ENCODE peak calls at places on chromosomes 7 and 10, in six cellular contexts. One of them, this sample, is unnamed.

GRCh38 chr7:145360511-145361100 is 524.8 kb upstream of the TPK1 start:
- DNase-seq in fibroblast of lung: no peak
- DNase-seq in neural progenitor cell: no peak
- DNase-seq in CD8-positive, alpha-beta memory T cell: no peak
- DNase-seq in right cardiac atrium: no peak
- DNase-seq in caudate nucleus: no peak
- DNase-seq in this sample: no peak

GRCh38 chr7:100543586-100543985 is 4.6 kb downstream of the AGFG2 start:
- DNase-seq in fibroblast of lung: no peak
- DNase-seq in neural progenitor cell: no peak
- DNase-seq in right cardiac atrium: no peak
- DNase-seq in CD8-positive, alpha-beta memory T cell: no peak
- DNase-seq in caudate nucleus: no peak
- DNase-seq in this sample: no peak

GRCh38 chr10:122648599-122649428 is 50.8 kb downstream of the C10orf120 start:
- DNase-seq in CD8-positive, alpha-beta memory T cell: no peak
- DNase-seq in right cardiac atrium: peak; percentile 48
- DNase-seq in caudate nucleus: peak; percentile 8
- DNase-seq in neural progenitor cell: peak; percentile 72
- DNase-seq in fibroblast of lung: peak; percentile 29
- DNase-seq in this sample: no peak

GRCh38 chr10:47308775-47309174 is 8.8 kb downstream of the GDF10 start:
- DNase-seq in right cardiac atrium: no peak
- DNase-seq in caudate nucleus: no peak
- DNase-seq in CD8-positive, alpha-beta memory T cell: no peak
- DNase-seq in fibroblast of lung: no peak
- DNase-seq in neural progenitor cell: no peak
- DNase-seq in this sample: no peak

GRCh38 chr7:44761207-44762161 is 12.8 kb downstream of the ZMIZ2 start:
- DNase-seq in fibroblast of lung: peak; percentile 41
- DNase-seq in CD8-positive, alpha-beta memory T cell: no peak
- DNase-seq in caudate nucleus: no peak
- DNase-seq in right cardiac atrium: peak; percentile 72
- DNase-seq in neural progenitor cell: no peak
- DNase-seq in this sample: no peak

GRCh38 chr10:92291610-92291859 is 568 bp downstream of the MARCHF5 start:
- DNase-seq in neural progenitor cell: no peak
- DNase-seq in caudate nucleus: no peak
- DNase-seq in fibroblast of lung: no peak
- DNase-seq in CD8-positive, alpha-beta memory T cell: no peak
- DNase-seq in right cardiac atrium: no peak
- DNase-seq in this sample: peak; percentile 8

GRCh38 chr7:155453296-155454182 is 4.4 kb upstream of the EN2 start:
- DNase-seq in right cardiac atrium: no peak
- DNase-seq in neural progenitor cell: peak; percentile 46
- DNase-seq in caudate nucleus: no peak
- DNase-seq in fibroblast of lung: no peak
- DNase-seq in CD8-positive, alpha-beta memory T cell: no peak
- DNase-seq in this sample: no peak

GRCh38 chr7:51261950-51262795 is 54.4 kb downstream of the COBL start:
- DNase-seq in right cardiac atrium: no peak
- DNase-seq in caudate nucleus: no peak
- DNase-seq in CD8-positive, alpha-beta memory T cell: no peak
- DNase-seq in neural progenitor cell: no peak
- DNase-seq in fibroblast of lung: no peak
- DNase-seq in this sample: no peak

GRCh38 chr10:79981673-79982485 is 33.0 kb upstream of the SFTPD start:
- DNase-seq in caudate nucleus: no peak
- DNase-seq in fibroblast of lung: peak; percentile 12
- DNase-seq in CD8-positive, alpha-beta memory T cell: no peak
- DNase-seq in right cardiac atrium: peak; percentile 73
- DNase-seq in neural progenitor cell: peak; percentile 71
- DNase-seq in this sample: peak; percentile 67

GRCh38 chr10:85643171-85643838 is 723.3 kb downstream of the GRID1 start:
- DNase-seq in fibroblast of lung: no peak
- DNase-seq in right cardiac atrium: no peak
- DNase-seq in neural progenitor cell: no peak
- DNase-seq in CD8-positive, alpha-beta memory T cell: no peak
- DNase-seq in caudate nucleus: no peak
- DNase-seq in this sample: no peak

GRCh38 chr10:132482090-132482489 is 55.5 kb upstream of the INPP5A start:
- DNase-seq in fibroblast of lung: peak; percentile 75
- DNase-seq in CD8-positive, alpha-beta memory T cell: no peak
- DNase-seq in right cardiac atrium: no peak
- DNase-seq in neural progenitor cell: no peak
- DNase-seq in caudate nucleus: no peak
- DNase-seq in this sample: no peak

GRCh38 chr10:92712016-92712889 is 22.5 kb downstream of the HHEX start:
- DNase-seq in neural progenitor cell: no peak
- DNase-seq in right cardiac atrium: no peak
- DNase-seq in CD8-positive, alpha-beta memory T cell: no peak
- DNase-seq in fibroblast of lung: no peak
- DNase-seq in caudate nucleus: no peak
- DNase-seq in this sample: no peak

GRCh38 chr10:32326680-32327363 is 20.1 kb downstream of the EPC1 start:
- DNase-seq in fibroblast of lung: no peak
- DNase-seq in CD8-positive, alpha-beta memory T cell: no peak
- DNase-seq in caudate nucleus: no peak
- DNase-seq in right cardiac atrium: no peak
- DNase-seq in neural progenitor cell: no peak
- DNase-seq in this sample: no peak

GRCh38 chr7:35624299-35625186 is 70.4 kb downstream of the HERPUD2 start:
- DNase-seq in right cardiac atrium: no peak
- DNase-seq in neural progenitor cell: peak; percentile 78
- DNase-seq in fibroblast of lung: peak; percentile 39
- DNase-seq in CD8-positive, alpha-beta memory T cell: peak; percentile 17
- DNase-seq in caudate nucleus: no peak
- DNase-seq in this sample: peak; percentile 40

GRCh38 chr10:124719213-124719851 is 24.8 kb downstream of the FAM53B start:
- DNase-seq in right cardiac atrium: peak; percentile 68
- DNase-seq in fibroblast of lung: peak; percentile 59
- DNase-seq in neural progenitor cell: peak; percentile 42
- DNase-seq in caudate nucleus: no peak
- DNase-seq in CD8-positive, alpha-beta memory T cell: peak; percentile 82
- DNase-seq in this sample: peak; percentile 66

GRCh38 chr10:48872234-48872633 is 67.4 kb downstream of the LRRC18 start:
- DNase-seq in right cardiac atrium: no peak
- DNase-seq in CD8-positive, alpha-beta memory T cell: no peak
- DNase-seq in fibroblast of lung: no peak
- DNase-seq in neural progenitor cell: no peak
- DNase-seq in caudate nucleus: no peak
- DNase-seq in this sample: no peak

GRCh38 chr7:108028111-108028510 is 25.1 kb upstream of the LAMB1 start:
- DNase-seq in neural progenitor cell: no peak
- DNase-seq in fibroblast of lung: no peak
- DNase-seq in right cardiac atrium: no peak
- DNase-seq in caudate nucleus: no peak
- DNase-seq in CD8-positive, alpha-beta memory T cell: no peak
- DNase-seq in this sample: no peak

GRCh38 chr10:122910310-122910709 is at the start of gene FAM24A:
- DNase-seq in neural progenitor cell: no peak
- DNase-seq in right cardiac atrium: no peak
- DNase-seq in caudate nucleus: no peak
- DNase-seq in CD8-positive, alpha-beta memory T cell: no peak
- DNase-seq in fibroblast of lung: no peak
- DNase-seq in this sample: no peak

GRCh38 chr7:18292584-18292983 is 203.0 kb upstream of the HDAC9 start:
- DNase-seq in right cardiac atrium: no peak
- DNase-seq in CD8-positive, alpha-beta memory T cell: no peak
- DNase-seq in fibroblast of lung: no peak
- DNase-seq in neural progenitor cell: no peak
- DNase-seq in caudate nucleus: no peak
- DNase-seq in this sample: no peak

GRCh38 chr10:102102421-102102820 is 17.7 kb downstream of the LDB1 start:
- DNase-seq in neural progenitor cell: no peak
- DNase-seq in fibroblast of lung: no peak
- DNase-seq in CD8-positive, alpha-beta memory T cell: no peak
- DNase-seq in right cardiac atrium: no peak
- DNase-seq in caudate nucleus: no peak
- DNase-seq in this sample: no peak

GRCh38 chr7:132650498-132650897 is 74.2 kb upstream of the PLXNA4 start:
- DNase-seq in neural progenitor cell: no peak
- DNase-seq in caudate nucleus: no peak
- DNase-seq in fibroblast of lung: peak; percentile 18
- DNase-seq in right cardiac atrium: no peak
- DNase-seq in CD8-positive, alpha-beta memory T cell: no peak
- DNase-seq in this sample: no peak

GRCh38 chr10:126133082-126133620 is 236.8 kb downstream of the FANK1 start:
- DNase-seq in right cardiac atrium: no peak
- DNase-seq in neural progenitor cell: no peak
- DNase-seq in fibroblast of lung: no peak
- DNase-seq in caudate nucleus: no peak
- DNase-seq in CD8-positive, alpha-beta memory T cell: no peak
- DNase-seq in this sample: no peak

GRCh38 chr7:106012935-106013439 is 49.9 kb downstream of the CDHR3 start:
- DNase-seq in neural progenitor cell: no peak
- DNase-seq in right cardiac atrium: no peak
- DNase-seq in fibroblast of lung: peak; percentile 98
- DNase-seq in caudate nucleus: no peak
- DNase-seq in CD8-positive, alpha-beta memory T cell: no peak
- DNase-seq in this sample: no peak

GRCh38 chr7:40105879-40106473 is 28.4 kb downstream of the MPLKIP start:
- DNase-seq in right cardiac atrium: no peak
- DNase-seq in fibroblast of lung: peak; percentile 22
- DNase-seq in CD8-positive, alpha-beta memory T cell: no peak
- DNase-seq in neural progenitor cell: no peak
- DNase-seq in caudate nucleus: no peak
- DNase-seq in this sample: peak; percentile 30

GRCh38 chr7:30469303-30469702 is 9.3 kb downstream of the NOD1 start:
- DNase-seq in fibroblast of lung: peak; percentile 99
- DNase-seq in neural progenitor cell: peak; percentile 85
- DNase-seq in CD8-positive, alpha-beta memory T cell: no peak
- DNase-seq in caudate nucleus: no peak
- DNase-seq in right cardiac atrium: peak; percentile 93
- DNase-seq in this sample: no peak

GRCh38 chr10:45997994-45998763 is 25.9 kb downstream of the TIMM23 start:
- DNase-seq in CD8-positive, alpha-beta memory T cell: no peak
- DNase-seq in fibroblast of lung: no peak
- DNase-seq in neural progenitor cell: no peak
- DNase-seq in right cardiac atrium: no peak
- DNase-seq in caudate nucleus: no peak
- DNase-seq in this sample: no peak

GRCh38 chr10:46001187-46001756 is 29.0 kb downstream of the TIMM23 start:
- DNase-seq in fibroblast of lung: no peak
- DNase-seq in neural progenitor cell: no peak
- DNase-seq in CD8-positive, alpha-beta memory T cell: no peak
- DNase-seq in caudate nucleus: no peak
- DNase-seq in right cardiac atrium: no peak
- DNase-seq in this sample: no peak

GRCh38 chr10:46002916-46003693 is 27.3 kb downstream of the NCOA4 start:
- DNase-seq in neural progenitor cell: no peak
- DNase-seq in CD8-positive, alpha-beta memory T cell: no peak
- DNase-seq in fibroblast of lung: no peak
- DNase-seq in caudate nucleus: no peak
- DNase-seq in right cardiac atrium: no peak
- DNase-seq in this sample: no peak

GRCh38 chr10:45997557-45997956 is 25.3 kb downstream of the TIMM23 start:
- DNase-seq in right cardiac atrium: no peak
- DNase-seq in caudate nucleus: no peak
- DNase-seq in neural progenitor cell: no peak
- DNase-seq in CD8-positive, alpha-beta memory T cell: no peak
- DNase-seq in fibroblast of lung: no peak
- DNase-seq in this sample: no peak
- H3K27ac ChIP-seq in right cardiac atrium: no peak overlapping the region
- H3K27ac ChIP-seq in caudate nucleus: no peak overlapping the region
- H3K27ac ChIP-seq in neural progenitor cell: no peak overlapping the region
- H3K27ac ChIP-seq in CD8-positive, alpha-beta memory T cell: no peak overlapping the region
- H3K27ac ChIP-seq in fibroblast of lung: no peak overlapping the region
- H3K27ac ChIP-seq in this sample: no peak overlapping the region

GRCh38 chr10:5092848-5093790 is 1.1 kb upstream of the AKR1C3 start:
- DNase-seq in CD8-positive, alpha-beta memory T cell: no peak
- DNase-seq in caudate nucleus: no peak
- DNase-seq in right cardiac atrium: no peak
- DNase-seq in neural progenitor cell: no peak
- DNase-seq in fibroblast of lung: no peak
- DNase-seq in this sample: no peak
- H3K27ac ChIP-seq in CD8-positive, alpha-beta memory T cell: no peak overlapping the region
- H3K27ac ChIP-seq in caudate nucleus: no peak overlapping the region
- H3K27ac ChIP-seq in right cardiac atrium: no peak overlapping the region
- H3K27ac ChIP-seq in neural progenitor cell: no peak overlapping the region
- H3K27ac ChIP-seq in fibroblast of lung: no peak overlapping the region
- H3K27ac ChIP-seq in this sample: no peak overlapping the region

DNA sequence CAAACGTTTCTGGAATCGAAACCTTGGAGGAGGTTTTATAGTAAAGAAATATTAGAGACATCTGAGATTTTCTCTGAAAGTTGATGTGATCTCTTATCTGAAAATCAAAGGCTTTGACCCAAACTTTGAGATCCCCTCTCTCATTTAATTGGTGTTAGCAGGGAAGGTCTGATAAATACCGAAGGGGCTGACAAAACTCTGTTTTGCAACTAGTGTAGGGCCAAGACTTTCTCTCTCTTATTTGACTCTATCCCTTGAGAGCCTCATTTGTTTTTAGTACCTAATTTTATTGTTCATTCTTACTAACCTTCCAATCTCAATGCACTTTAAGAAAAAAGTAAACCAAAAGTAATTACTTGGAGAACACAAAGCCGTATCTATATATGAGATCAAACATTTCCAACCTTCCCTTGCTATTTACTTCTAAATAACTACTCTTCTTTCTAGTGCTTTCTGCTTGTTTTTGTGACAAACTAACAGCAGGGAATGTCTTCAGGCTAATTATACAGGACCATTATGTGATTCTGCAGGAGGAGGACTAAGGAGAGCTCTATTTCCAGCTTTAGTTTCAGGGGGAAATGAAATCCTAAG is 33.4 kb upstream of the NPVF start:
- DNase-seq in caudate nucleus: no peak
- DNase-seq in neural progenitor cell: no peak
- DNase-seq in fibroblast of lung: no peak
- DNase-seq in right cardiac atrium: no peak
- DNase-seq in CD8-positive, alpha-beta memory T cell: no peak
- DNase-seq in this sample: no peak
- H3K27ac ChIP-seq in caudate nucleus: no peak overlapping the region
- H3K27ac ChIP-seq in neural progenitor cell: peak overlapping the region; percentile 34
- H3K27ac ChIP-seq in fibroblast of lung: no peak overlapping the region
- H3K27ac ChIP-seq in right cardiac atrium: no peak overlapping the region
- H3K27ac ChIP-seq in CD8-positive, alpha-beta memory T cell: no peak overlapping the region
- H3K27ac ChIP-seq in this sample: peak overlapping the region; percentile 58

GRCh38 chr7:19375986-19376385 is 230.8 kb upstream of the FERD3L start:
- DNase-seq in caudate nucleus: no peak
- DNase-seq in fibroblast of lung: no peak
- DNase-seq in neural progenitor cell: no peak
- DNase-seq in CD8-positive, alpha-beta memory T cell: no peak
- DNase-seq in right cardiac atrium: no peak
- DNase-seq in this sample: no peak

GRCh38 chr7:19378340-19378704 is 233.1 kb upstream of the FERD3L start:
- DNase-seq in caudate nucleus: no peak
- DNase-seq in CD8-positive, alpha-beta memory T cell: no peak
- DNase-seq in neural progenitor cell: no peak
- DNase-seq in right cardiac atrium: no peak
- DNase-seq in fibroblast of lung: peak; percentile 10
- DNase-seq in this sample: no peak

GRCh38 chr7:19376591-19376990 is 231.4 kb upstream of the FERD3L start:
- DNase-seq in caudate nucleus: no peak
- DNase-seq in neural progenitor cell: no peak
- DNase-seq in right cardiac atrium: no peak
- DNase-seq in CD8-positive, alpha-beta memory T cell: no peak
- DNase-seq in fibroblast of lung: peak; percentile 11
- DNase-seq in this sample: no peak

GRCh38 chr7:19373334-19373733 is 228.1 kb upstream of the FERD3L start:
- DNase-seq in caudate nucleus: no peak
- DNase-seq in neural progenitor cell: no peak
- DNase-seq in CD8-positive, alpha-beta memory T cell: no peak
- DNase-seq in fibroblast of lung: no peak
- DNase-seq in right cardiac atrium: no peak
- DNase-seq in this sample: no peak

GRCh38 chr7:19377611-19378339 is 232.6 kb upstream of the FERD3L start:
- DNase-seq in fibroblast of lung: peak; percentile 86
- DNase-seq in neural progenitor cell: no peak
- DNase-seq in right cardiac atrium: no peak
- DNase-seq in CD8-positive, alpha-beta memory T cell: no peak
- DNase-seq in caudate nucleus: no peak
- DNase-seq in this sample: no peak
- H3K27ac ChIP-seq in fibroblast of lung: peak overlapping the region; percentile 60
- H3K27ac ChIP-seq in neural progenitor cell: no peak overlapping the region
- H3K27ac ChIP-seq in right cardiac atrium: no peak overlapping the region
- H3K27ac ChIP-seq in CD8-positive, alpha-beta memory T cell: no peak overlapping the region
- H3K27ac ChIP-seq in caudate nucleus: no peak overlapping the region
- H3K27ac ChIP-seq in this sample: no peak overlapping the region

This sample was measured in HL-60.